ENCODE peak calls at places on chromosomes 2 and 18, in seven cellular contexts. Y is A549, K is GM20000, H is WTC11, G is HFFc6, Z is NB4, M is natural killer cell. I is an unnamed sample.

GRCh38 chr2:195535911-195536522 is 121.0 kb upstream of the SLC39A10 start:
- DNase-seq in Y (no peak), K (peak; percentile 61), H (no peak), G (no peak), Z (peak; percentile 98), M (peak; percentile 61), I (peak; percentile 32)

GRCh38 chr2:28163627-28164279 is 228.9 kb upstream of the FOSL2 start:
- DNase-seq in Y (no peak), K (no peak), H (no peak), G (no peak), Z (no peak), M (no peak), I (no peak)

GRCh38 chr2:38552259-38552658 is 50.5 kb downstream of the HNRNPLL start:
- DNase-seq in Y (no peak), K (no peak), H (no peak), G (no peak), Z (peak; percentile 27), M (no peak), I (no peak)

GRCh38 chr2:86436328-86436727 is 4.8 kb upstream of the KDM3A start:
- DNase-seq in Y (no peak), K (no peak), H (no peak), G (no peak), Z (no peak), M (no peak), I (no peak)

GRCh38 chr18:63904694-63905093 is 3.1 kb upstream of the SERPINB10 start:
- DNase-seq in Y (no peak), K (no peak), H (no peak), G (no peak), Z (no peak), M (no peak), I (no peak)

GRCh38 chr18:1760901-1761300 is 810.4 kb downstream of the METTL4 start:
- DNase-seq in Y (no peak), K (no peak), H (no peak), G (no peak), Z (no peak), M (no peak), I (no peak)

GRCh38 chr2:70959851-70960832 is 18.3 kb upstream of the ANKRD53 start:
- DNase-seq in Y (no peak), K (no peak), H (peak; percentile 72), G (no peak), Z (no peak), M (peak; percentile 12), I (no peak)

GRCh38 chr2:190123956-190124355 is 61.4 kb upstream of the MSTN start:
- DNase-seq in Y (no peak), K (no peak), H (no peak), G (no peak), Z (no peak), M (no peak), I (no peak)

GRCh38 chr2:237572742-237573101 is 6.3 kb downstream of the PRLH start:
- DNase-seq in Y (no peak), K (no peak), H (no peak), G (no peak), Z (no peak), M (no peak), I (no peak)

GRCh38 chr18:33983126-33983525 is 241.6 kb downstream of the NOL4 start:
- DNase-seq in Y (no peak), K (no peak), H (no peak), G (no peak), Z (no peak), M (no peak), I (no peak)

GRCh38 chr18:26747131-26747475 is 118.4 kb downstream of the AQP4 start:
- DNase-seq in Y (no peak), K (no peak), H (no peak), G (peak; percentile 20), Z (no peak), M (no peak), I (no peak)

GRCh38 chr2:60318544-60318943 is 234.9 kb downstream of the BCL11A start:
- DNase-seq in Y (no peak), K (no peak), H (no peak), G (no peak), Z (no peak), M (no peak), I (no peak)

GRCh38 chr18:35060092-35060491 is 18.9 kb downstream of the MAPRE2 start:
- DNase-seq in Y (no peak), K (no peak), H (no peak), G (no peak), Z (no peak), M (no peak), I (no peak)

GRCh38 chr2:144942516-144943256 is 422.8 kb upstream of the ZEB2 start:
- DNase-seq in Y (peak; percentile 26), K (no peak), H (no peak), G (peak; percentile 54), Z (no peak), M (no peak), I (no peak)

GRCh38 chr2:130355578-130356431 is at the start of gene PTPN18:
- DNase-seq in Y (peak; percentile 68), K (peak; percentile 92), H (peak; percentile 59), G (peak; percentile 81), Z (peak; percentile 83), M (peak; percentile 60), I (peak; percentile 59)

GRCh38 chr2:24049485-24050021 is at the start of gene FKBP1B:
- DNase-seq in Y (peak; percentile 40), K (peak; percentile 77), H (peak; percentile 86), G (peak; percentile 22), Z (peak; percentile 52), M (peak; percentile 54), I (peak; percentile 60)

GRCh38 chr2:186229265-186229664 is 256.8 kb upstream of the ZC3H15 start:
- DNase-seq in Y (no peak), K (no peak), H (no peak), G (no peak), Z (no peak), M (no peak), I (no peak)

GRCh38 chr2:75558786-75559428 is 1.8 kb downstream of the EVA1A start:
- DNase-seq in Y (no peak), K (no peak), H (no peak), G (no peak), Z (peak; percentile 17), M (no peak), I (no peak)

GRCh38 chr2:233422050-233422639 is 67.9 kb downstream of the DGKD start:
- DNase-seq in Y (peak; percentile 75), K (peak; percentile 64), H (no peak), G (no peak), Z (no peak), M (peak; percentile 49), I (peak; percentile 62)

GRCh38 chr2:44879269-44880124 is 62.0 kb upstream of the SIX3 start:
- DNase-seq in Y (no peak), K (no peak), H (no peak), G (no peak), Z (no peak), M (no peak), I (no peak)

GRCh38 chr2:171807831-171808393 is 86.1 kb downstream of the SLC25A12 start:
- DNase-seq in Y (no peak), K (no peak), H (no peak), G (no peak), Z (no peak), M (no peak), I (no peak)

GRCh38 chr2:67985586-67985985 is 77.2 kb downstream of the C1D start:
- DNase-seq in Y (no peak), K (no peak), H (no peak), G (no peak), Z (no peak), M (no peak), I (no peak)

GRCh38 chr2:26668041-26668440 is 24.5 kb upstream of the KCNK3 start:
- DNase-seq in Y (no peak), K (no peak), H (no peak), G (no peak), Z (no peak), M (no peak), I (no peak)

GRCh38 chr2:146912536-146912935 is 932.3 kb upstream of the ACVR2A start:
- DNase-seq in Y (no peak), K (no peak), H (no peak), G (no peak), Z (no peak), M (no peak), I (no peak)
- TF ChIP-seq CTCF in Y (no peak), K (no peak), H (no peak), G (no peak), Z (no peak), M (no peak), I (no peak)

DNA sequence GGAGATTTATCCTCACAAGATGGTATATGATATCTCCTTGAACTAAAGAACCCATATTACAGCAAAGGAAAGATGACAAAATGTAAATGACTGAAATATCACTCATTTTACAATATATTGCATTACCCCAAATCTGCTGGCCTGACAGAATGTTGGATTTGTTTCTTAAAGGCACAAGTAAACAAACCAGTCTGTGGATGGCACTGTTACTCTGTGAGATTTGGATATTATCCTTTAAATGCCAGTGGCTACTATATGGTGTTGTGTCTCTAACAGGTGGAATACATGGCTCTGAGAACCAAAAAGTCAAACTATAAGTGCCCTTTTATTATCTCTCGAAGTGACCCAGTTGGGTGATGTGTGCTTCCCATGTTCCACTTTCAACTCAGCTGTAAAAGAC is 125.7 kb downstream of the PDE1A start:
- DNase-seq in Y (no peak), K (no peak), H (no peak), G (peak; percentile 29), Z (no peak), M (no peak), I (no peak)
- TF ChIP-seq CTCF in Y (peak; percentile 16), K (no peak), H (no peak), G (peak; percentile 34), Z (no peak), M (no peak), I (no peak)

DNA sequence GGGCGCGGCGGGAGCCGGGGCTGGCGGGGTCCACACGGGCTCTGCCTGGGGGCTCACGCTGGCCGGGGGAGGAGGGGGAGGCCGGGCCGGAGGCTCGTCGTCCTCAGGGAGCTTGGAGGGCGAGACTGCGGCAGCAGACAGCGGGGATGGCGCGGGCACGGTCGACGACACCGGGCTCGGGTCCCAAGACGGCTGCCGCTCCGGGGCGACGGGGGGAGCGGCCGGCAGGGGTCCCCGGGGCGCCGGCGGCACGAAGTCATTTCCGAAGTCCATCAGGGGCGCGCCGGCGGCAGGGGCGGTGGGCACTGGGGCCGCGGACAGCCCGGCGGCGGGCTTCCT is 488 bp downstream of the RTN4 start:
- DNase-seq in Y (no peak), K (peak; percentile 56), H (no peak), G (no peak), Z (no peak), M (no peak), I (no peak)
- TF ChIP-seq CTCF in Y (no peak), K (no peak), H (no peak), G (no peak), Z (no peak), M (peak; percentile 16), I (no peak)

DNA sequence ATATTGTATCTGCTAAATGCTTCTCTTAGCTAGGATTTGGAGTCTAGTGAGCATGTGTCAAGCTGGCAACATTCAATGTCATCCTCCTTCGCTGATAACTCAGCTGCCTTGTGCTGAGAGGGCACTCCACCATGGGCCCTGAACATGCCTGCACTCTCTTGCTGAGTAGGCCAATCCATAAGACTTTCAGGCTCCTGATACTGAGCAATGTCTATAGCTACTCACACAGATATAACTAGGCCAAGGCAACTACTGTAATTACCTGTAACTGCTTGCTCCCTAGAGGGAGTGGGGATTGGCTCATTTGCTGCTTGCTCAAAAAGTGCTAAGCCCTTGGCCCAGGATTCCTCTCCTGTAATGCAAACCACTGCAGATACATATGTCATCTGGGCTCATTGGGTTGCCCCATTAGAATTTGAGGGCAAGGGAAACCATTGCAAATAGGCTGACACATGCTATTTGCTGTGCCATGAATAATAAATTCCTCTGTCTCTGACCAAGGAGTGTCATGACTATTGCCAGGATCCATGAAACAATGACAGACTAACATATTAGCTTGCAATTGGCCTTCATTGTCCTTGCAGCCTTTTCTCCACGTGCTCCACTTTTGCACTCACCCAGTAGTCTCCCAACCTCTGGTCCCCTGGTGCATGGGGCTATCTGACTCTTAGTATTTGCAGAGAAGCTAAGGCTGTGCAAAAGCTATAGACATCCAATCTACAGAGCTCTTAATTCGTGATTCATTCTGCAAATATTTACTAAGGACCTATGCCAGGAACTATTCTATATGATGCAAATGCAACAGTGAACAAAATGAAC is 36.9 kb upstream of the BMPR2 start:
- DNase-seq in Y (peak; percentile 5), K (no peak), H (no peak), G (peak; percentile 53), Z (no peak), M (no peak), I (no peak)
- TF ChIP-seq CTCF in Y (no peak), K (no peak), H (no peak), G (no peak), Z (no peak), M (no peak), I (no peak)